ENCODE peak calls at places on chromosomes 1 and 21, in seven cellular contexts. One of them, this sample, is unnamed.

GRCh38 chr21:41600961-41601572 is 93.1 kb upstream of the TMPRSS2 start:
- DNase-seq in HEK293T: no peak
- DNase-seq in GM12864: no peak
- DNase-seq in activated CD4-positive, alpha-beta T cell treated with anti-CD3 and anti-CD28 coated beads, Interleukin-2, amount 50 U/mL, for 1 hour: no peak
- DNase-seq in stimulated activated CD8-positive, alpha-beta memory T cell treated with anti-CD3 and anti-CD28 coated beads, Interleukin-2, amount 100 ng/mL, for 1 hour: no peak
- DNase-seq in Right ventricle myocardium inferior: no peak
- DNase-seq in EL: no peak
- DNase-seq in this sample: no peak

GRCh38 chr1:209364716-209365115 is 218.8 kb upstream of the CAMK1G start:
- DNase-seq in HEK293T: no peak
- DNase-seq in GM12864: no peak
- DNase-seq in activated CD4-positive, alpha-beta T cell treated with anti-CD3 and anti-CD28 coated beads, Interleukin-2, amount 50 U/mL, for 1 hour: no peak
- DNase-seq in stimulated activated CD8-positive, alpha-beta memory T cell treated with anti-CD3 and anti-CD28 coated beads, Interleukin-2, amount 100 ng/mL, for 1 hour: no peak
- DNase-seq in Right ventricle myocardium inferior: no peak
- DNase-seq in EL: no peak
- DNase-seq in this sample: no peak

GRCh38 chr1:53071167-53071865 is 9.3 kb downstream of the PODN start:
- DNase-seq in HEK293T: no peak
- DNase-seq in GM12864: no peak
- DNase-seq in activated CD4-positive, alpha-beta T cell treated with anti-CD3 and anti-CD28 coated beads, Interleukin-2, amount 50 U/mL, for 1 hour: no peak
- DNase-seq in stimulated activated CD8-positive, alpha-beta memory T cell treated with anti-CD3 and anti-CD28 coated beads, Interleukin-2, amount 100 ng/mL, for 1 hour: no peak
- DNase-seq in Right ventricle myocardium inferior: peak; percentile 59
- DNase-seq in EL: no peak
- DNase-seq in this sample: no peak

GRCh38 chr1:64309468-64309867 is 106.0 kb downstream of the UBE2U start:
- DNase-seq in HEK293T: no peak
- DNase-seq in GM12864: no peak
- DNase-seq in activated CD4-positive, alpha-beta T cell treated with anti-CD3 and anti-CD28 coated beads, Interleukin-2, amount 50 U/mL, for 1 hour: no peak
- DNase-seq in stimulated activated CD8-positive, alpha-beta memory T cell treated with anti-CD3 and anti-CD28 coated beads, Interleukin-2, amount 100 ng/mL, for 1 hour: no peak
- DNase-seq in Right ventricle myocardium inferior: no peak
- DNase-seq in EL: no peak
- DNase-seq in this sample: no peak

GRCh38 chr1:234582186-234582585 is 27.8 kb downstream of the IRF2BP2 start:
- DNase-seq in HEK293T: no peak
- DNase-seq in GM12864: no peak
- DNase-seq in activated CD4-positive, alpha-beta T cell treated with anti-CD3 and anti-CD28 coated beads, Interleukin-2, amount 50 U/mL, for 1 hour: no peak
- DNase-seq in stimulated activated CD8-positive, alpha-beta memory T cell treated with anti-CD3 and anti-CD28 coated beads, Interleukin-2, amount 100 ng/mL, for 1 hour: no peak
- DNase-seq in Right ventricle myocardium inferior: no peak
- DNase-seq in EL: no peak
- DNase-seq in this sample: no peak

GRCh38 chr1:29640428-29640785 is 404.1 kb downstream of the PTPRU start:
- DNase-seq in HEK293T: no peak
- DNase-seq in GM12864: no peak
- DNase-seq in activated CD4-positive, alpha-beta T cell treated with anti-CD3 and anti-CD28 coated beads, Interleukin-2, amount 50 U/mL, for 1 hour: no peak
- DNase-seq in stimulated activated CD8-positive, alpha-beta memory T cell treated with anti-CD3 and anti-CD28 coated beads, Interleukin-2, amount 100 ng/mL, for 1 hour: no peak
- DNase-seq in Right ventricle myocardium inferior: no peak
- DNase-seq in EL: no peak
- DNase-seq in this sample: no peak

GRCh38 chr1:203378529-203379271 is 27.8 kb upstream of the FMOD start:
- DNase-seq in HEK293T: no peak
- DNase-seq in GM12864: no peak
- DNase-seq in activated CD4-positive, alpha-beta T cell treated with anti-CD3 and anti-CD28 coated beads, Interleukin-2, amount 50 U/mL, for 1 hour: no peak
- DNase-seq in stimulated activated CD8-positive, alpha-beta memory T cell treated with anti-CD3 and anti-CD28 coated beads, Interleukin-2, amount 100 ng/mL, for 1 hour: no peak
- DNase-seq in Right ventricle myocardium inferior: no peak
- DNase-seq in EL: no peak
- DNase-seq in this sample: no peak

GRCh38 chr21:31220567-31220966 is 123.5 kb downstream of the TIAM1 start:
- DNase-seq in HEK293T: no peak
- DNase-seq in GM12864: no peak
- DNase-seq in activated CD4-positive, alpha-beta T cell treated with anti-CD3 and anti-CD28 coated beads, Interleukin-2, amount 50 U/mL, for 1 hour: no peak
- DNase-seq in stimulated activated CD8-positive, alpha-beta memory T cell treated with anti-CD3 and anti-CD28 coated beads, Interleukin-2, amount 100 ng/mL, for 1 hour: no peak
- DNase-seq in Right ventricle myocardium inferior: no peak
- DNase-seq in EL: no peak
- DNase-seq in this sample: no peak

GRCh38 chr1:22763479-22764200 is 53.0 kb downstream of the EPHB2 start:
- DNase-seq in HEK293T: no peak
- DNase-seq in GM12864: peak; percentile 33
- DNase-seq in activated CD4-positive, alpha-beta T cell treated with anti-CD3 and anti-CD28 coated beads, Interleukin-2, amount 50 U/mL, for 1 hour: no peak
- DNase-seq in stimulated activated CD8-positive, alpha-beta memory T cell treated with anti-CD3 and anti-CD28 coated beads, Interleukin-2, amount 100 ng/mL, for 1 hour: no peak
- DNase-seq in Right ventricle myocardium inferior: no peak
- DNase-seq in EL: peak; percentile 29
- DNase-seq in this sample: no peak